ENCODE peak calls at places on chromosomes 12 and 14, in five cellular contexts. Z is HepG2, T is GM12878, E is H1, C is NT2/D1. V is an unnamed sample.

GRCh38 chr14:66746316-66747006 is 238.5 kb downstream of the GPHN start:
- DNase-seq in T (no peak), Z (peak; percentile 12), C (peak; percentile 2), E (no peak), V (peak; percentile 30)

GRCh38 chr12:123250471-123251383 is 17.5 kb downstream of the MTRFR start:
- DNase-seq in E (no peak), Z (peak; percentile 45), T (no peak), C (no peak), V (no peak)

GRCh38 chr14:75491376-75491978 is 30.8 kb upstream of the BATF start:
- DNase-seq in Z (no peak), E (no peak), C (no peak), T (no peak), V (no peak)

GRCh38 chr12:50103767-50104321 is at the start of gene GPD1:
- DNase-seq in Z (peak; percentile 67), T (no peak), C (no peak), E (no peak), V (no peak)

GRCh38 chr14:62006116-62006737 is 244.0 kb downstream of the SNAPC1 start:
- DNase-seq in Z (no peak), E (no peak), C (no peak), T (no peak), V (no peak)

GRCh38 chr14:101113835-101114725 is 210.6 kb upstream of the RTL1 start:
- DNase-seq in C (no peak), T (no peak), E (no peak), Z (no peak), V (no peak)

GRCh38 chr12:129696952-129697351 is 206.9 kb downstream of the TMEM132D start:
- DNase-seq in C (no peak), E (no peak), Z (no peak), T (no peak), V (no peak)

GRCh38 chr12:32545413-32545970 is 133.6 kb upstream of the DNM1L start:
- DNase-seq in C (no peak), E (no peak), Z (no peak), T (no peak), V (no peak)

GRCh38 chr14:103897075-103897947 is 30.9 kb upstream of the TDRD9 start:
- DNase-seq in C (no peak), Z (peak; percentile 28), T (no peak), E (no peak), V (no peak)

GRCh38 chr14:92573761-92574498 is 60.3 kb downstream of the RIN3 start:
- DNase-seq in C (no peak), T (no peak), Z (no peak), E (no peak), V (no peak)

GRCh38 chr12:238116-238515 is 24.2 kb upstream of the SLC6A12 start:
- DNase-seq in T (no peak), E (no peak), Z (no peak), C (no peak), V (no peak)

GRCh38 chr12:6370994-6371754 is 4.2 kb downstream of the SCNN1A start:
- DNase-seq in C (peak; percentile 100), E (peak; percentile 93), Z (peak; percentile 97), T (peak; percentile 34), V (peak; percentile 48)

GRCh38 chr14:23147676-23148075 is 28.6 kb upstream of the CEBPE start:
- DNase-seq in Z (no peak), T (no peak), E (no peak), C (no peak), V (no peak)

GRCh38 chr12:107366322-107366721 is 273.0 kb upstream of the CRY1 start:
- DNase-seq in E (no peak), C (no peak), T (no peak), Z (no peak), V (no peak)

GRCh38 chr14:85482549-85482948 is 47.4 kb upstream of the FLRT2 start:
- DNase-seq in E (no peak), Z (peak; percentile 71), T (no peak), C (no peak), V (no peak)

GRCh38 chr14:87756661-87757060 is 236.3 kb downstream of the GALC start:
- DNase-seq in C (no peak), E (no peak), Z (no peak), T (no peak), V (no peak)

GRCh38 chr12:90410962-90411361 is 544.0 kb downstream of the CCER1 start:
- DNase-seq in C (no peak), E (no peak), T (no peak), Z (no peak), V (no peak)

GRCh38 chr12:117022465-117022864 is 76.8 kb downstream of the TESC start:
- DNase-seq in C (no peak), T (no peak), Z (no peak), E (no peak), V (no peak)

GRCh38 chr12:123983822-123984485 is 10.9 kb downstream of the ZNF664 start:
- DNase-seq in Z (peak; percentile 74), E (no peak), T (no peak), C (peak; percentile 55), V (peak; percentile 56)

GRCh38 chr12:2443766-2444165 is 351.0 kb upstream of the FKBP4 start:
- DNase-seq in Z (no peak), E (no peak), T (no peak), C (no peak), V (no peak)

GRCh38 chr14:66379116-66379515 is 107.1 kb upstream of the CCDC196 start:
- DNase-seq in T (no peak), Z (no peak), E (no peak), C (no peak), V (no peak)

GRCh38 chr12:77841467-77842054 is 10.9 kb downstream of the NAV3 start:
- DNase-seq in Z (no peak), T (no peak), E (no peak), C (no peak), V (no peak)

GRCh38 chr14:78921856-78922255 is 751.7 kb downstream of the NRXN3 start:
- DNase-seq in T (no peak), Z (no peak), E (no peak), C (no peak), V (no peak)

GRCh38 chr14:21614245-21614644 is 20.5 kb downstream of the OR10G2 start:
- DNase-seq in Z (no peak), E (no peak), T (no peak), C (no peak), V (no peak)

GRCh38 chr14:100096656-100097055 is 31.4 kb downstream of the EVL start:
- DNase-seq in C (no peak), Z (no peak), T (no peak), E (no peak), V (no peak)

GRCh38 chr12:124392991-124393790 is 98.3 kb downstream of the RFLNA start:
- DNase-seq in E (no peak), T (no peak), C (no peak), Z (no peak), V (no peak)

GRCh38 chr12:5295151-5295550 is 136.8 kb upstream of the NTF3 start:
- DNase-seq in C (no peak), E (no peak), T (no peak), Z (no peak), V (no peak)

GRCh38 chr14:96261053-96261452 is 5.0 kb downstream of the BDKRB1 start:
- DNase-seq in T (no peak), Z (no peak), C (no peak), E (no peak), V (no peak)

GRCh38 chr12:93790472-93791152 is 113.4 kb downstream of the CRADD start:
- DNase-seq in Z (no peak), E (no peak), C (no peak), T (no peak), V (no peak)

GRCh38 chr14:105883066-105884005 is 357.0 kb downstream of the TMEM121 start:
- DNase-seq in T (no peak), Z (no peak), E (no peak), C (no peak), V (no peak)

GRCh38 chr12:10190558-10191388 is 11.9 kb downstream of the TMEM52B start:
- DNase-seq in Z (peak; percentile 40), E (no peak), C (peak; percentile 87), T (no peak), V (peak; percentile 74)

GRCh38 chr14:50768220-50768619 is 62.7 kb downstream of the NIN start:
- DNase-seq in E (no peak), Z (no peak), C (no peak), T (no peak), V (no peak)

GRCh38 chr14:53999061-53999488 is 42.5 kb upstream of the BMP4 start:
- DNase-seq in C (no peak), E (no peak), T (no peak), Z (peak; percentile 68), V (peak; percentile 17)

GRCh38 chr14:89481167-89481566 is 64.1 kb upstream of the FOXN3 start:
- DNase-seq in C (no peak), Z (no peak), T (no peak), E (no peak), V (no peak)

GRCh38 chr14:94031161-94031875 is 5.2 kb downstream of the OTUB2 start:
- DNase-seq in C (no peak), Z (no peak), T (no peak), E (no peak), V (no peak)

DNA sequence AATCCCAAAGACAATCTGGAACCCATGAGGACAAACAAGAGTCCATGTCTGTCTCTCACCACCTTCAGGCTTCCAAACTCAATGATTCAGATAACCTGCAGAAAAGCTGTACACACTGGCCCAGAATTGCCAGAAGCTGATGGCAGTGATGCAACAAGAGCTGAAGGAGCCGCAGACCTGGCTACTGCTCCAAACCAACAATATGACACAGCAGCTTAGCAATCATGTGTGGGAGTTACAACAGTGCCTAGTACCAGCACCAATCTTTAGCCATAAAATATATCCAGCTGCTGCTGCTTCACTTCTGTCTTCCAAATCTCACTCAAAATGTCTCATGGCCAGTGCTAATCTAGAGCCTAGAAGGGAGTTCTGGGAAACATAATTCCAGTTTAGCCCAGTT is 22.0 kb downstream of the RPS6KA5 start:
- DNase-seq in Z (no peak), E (no peak), T (no peak), C (no peak), V (no peak)
- TF ChIP-seq SUZ12 in Z (no peak), E (no peak), T (no peak), C (no peak), V (no peak)

GRCh38 chr12:114396869-114397719 is 8.8 kb downstream of the TBX5 start:
- DNase-seq in T (no peak), C (no peak), E (no peak), Z (no peak), V (no peak)
- TF ChIP-seq SUZ12 in T (no peak), C (peak; percentile 55), E (peak; percentile 36), Z (no peak), V (no peak)

GRCh38 chr12:31120392-31121008 is 46.8 kb downstream of the DDX11 start:
- DNase-seq in Z (no peak), E (no peak), T (no peak), C (no peak), V (no peak)

GRCh38 chr12:31118347-31118830 is 44.7 kb downstream of the DDX11 start:
- DNase-seq in E (no peak), C (no peak), Z (no peak), T (no peak), V (peak; percentile 68)

GRCh38 chr12:31118831-31119530 is 45.3 kb downstream of the DDX11 start:
- DNase-seq in C (peak; percentile 92), T (no peak), E (no peak), Z (no peak), V (peak; percentile 71)

GRCh38 chr12:31119531-31120211 is 46.0 kb downstream of the DDX11 start:
- DNase-seq in T (no peak), E (no peak), Z (no peak), C (no peak), V (no peak)

GRCh38 chr12:31117203-31118011 is 43.7 kb downstream of the DDX11 start:
- DNase-seq in E (no peak), C (peak; percentile 55), T (no peak), Z (peak; percentile 12), V (peak; percentile 60)
- TF ChIP-seq SUZ12 in E (peak; percentile 8), C (no peak), T (no peak), Z (no peak), V (no peak)

GRCh38 chr12:114401346-114402320 is 4.3 kb downstream of the TBX5 start:
- DNase-seq in Z (no peak), T (no peak), C (no peak), E (no peak), V (no peak)
- TF ChIP-seq SUZ12 in Z (no peak), T (no peak), C (peak; percentile 53), E (peak; percentile 66), V (no peak)

V was measured in HEK293T.